ENCODE peak calls at places on chromosomes 16 and 17, in eight cellular contexts. One of them, this sample, is unnamed. For H3K4me1, the result is how much of the 10 kb centered on the place peaks cover.

GRCh38 chr16:15450624-15451023 is 16.2 kb downstream of the BMERB1 start:
- DNase-seq in A549: no peak
- DNase-seq in fibroblast of lung: no peak
- DNase-seq in effector memory CD4-positive, alpha-beta T cell: no peak
- DNase-seq in neural progenitor cell: no peak
- DNase-seq in ovary: no peak
- DNase-seq in keratinocyte: no peak
- DNase-seq in cardiac muscle cell: no peak
- DNase-seq in this sample: no peak

GRCh38 chr16:75207831-75208230 is 870 bp upstream of the CTRB2 start:
- DNase-seq in A549: no peak
- DNase-seq in fibroblast of lung: no peak
- DNase-seq in effector memory CD4-positive, alpha-beta T cell: no peak
- DNase-seq in neural progenitor cell: no peak
- DNase-seq in ovary: no peak
- DNase-seq in keratinocyte: no peak
- DNase-seq in cardiac muscle cell: no peak
- DNase-seq in this sample: no peak

GRCh38 chr16:74673876-74674275 is 7.2 kb upstream of the RFWD3 start:
- DNase-seq in A549: no peak
- DNase-seq in fibroblast of lung: no peak
- DNase-seq in effector memory CD4-positive, alpha-beta T cell: no peak
- DNase-seq in neural progenitor cell: no peak
- DNase-seq in ovary: no peak
- DNase-seq in keratinocyte: no peak
- DNase-seq in cardiac muscle cell: no peak
- DNase-seq in this sample: no peak

GRCh38 chr17:37519241-37519985 is 29.7 kb downstream of the DUSP14 start:
- DNase-seq in A549: no peak
- DNase-seq in fibroblast of lung: no peak
- DNase-seq in effector memory CD4-positive, alpha-beta T cell: no peak
- DNase-seq in neural progenitor cell: no peak
- DNase-seq in ovary: no peak
- DNase-seq in keratinocyte: no peak
- DNase-seq in cardiac muscle cell: no peak
- DNase-seq in this sample: no peak

GRCh38 chr16:76955629-76956028 is 235.4 kb upstream of the MON1B start:
- DNase-seq in A549: no peak
- DNase-seq in fibroblast of lung: peak
- DNase-seq in effector memory CD4-positive, alpha-beta T cell: no peak
- DNase-seq in neural progenitor cell: no peak
- DNase-seq in ovary: no peak
- DNase-seq in keratinocyte: no peak
- DNase-seq in cardiac muscle cell: no peak
- DNase-seq in this sample: no peak

GRCh38 chr16:53549970-53550406 is 47.0 kb upstream of the AKTIP start:
- DNase-seq in A549: peak
- DNase-seq in fibroblast of lung: peak
- DNase-seq in effector memory CD4-positive, alpha-beta T cell: peak
- DNase-seq in neural progenitor cell: peak
- DNase-seq in ovary: peak
- DNase-seq in keratinocyte: no peak
- DNase-seq in cardiac muscle cell: peak
- DNase-seq in this sample: peak

GRCh38 chr16:85541619-85542547 is 71.2 kb upstream of the GSE1 start:
- DNase-seq in A549: no peak
- DNase-seq in fibroblast of lung: no peak
- DNase-seq in effector memory CD4-positive, alpha-beta T cell: no peak
- DNase-seq in neural progenitor cell: no peak
- DNase-seq in ovary: no peak
- DNase-seq in keratinocyte: no peak
- DNase-seq in cardiac muscle cell: no peak
- DNase-seq in this sample: no peak

GRCh38 chr17:15121426-15121825 is 143.7 kb downstream of the PMP22 start:
- DNase-seq in A549: no peak
- DNase-seq in fibroblast of lung: peak
- DNase-seq in effector memory CD4-positive, alpha-beta T cell: no peak
- DNase-seq in neural progenitor cell: no peak
- DNase-seq in ovary: no peak
- DNase-seq in keratinocyte: no peak
- DNase-seq in cardiac muscle cell: no peak
- DNase-seq in this sample: no peak

DNA sequence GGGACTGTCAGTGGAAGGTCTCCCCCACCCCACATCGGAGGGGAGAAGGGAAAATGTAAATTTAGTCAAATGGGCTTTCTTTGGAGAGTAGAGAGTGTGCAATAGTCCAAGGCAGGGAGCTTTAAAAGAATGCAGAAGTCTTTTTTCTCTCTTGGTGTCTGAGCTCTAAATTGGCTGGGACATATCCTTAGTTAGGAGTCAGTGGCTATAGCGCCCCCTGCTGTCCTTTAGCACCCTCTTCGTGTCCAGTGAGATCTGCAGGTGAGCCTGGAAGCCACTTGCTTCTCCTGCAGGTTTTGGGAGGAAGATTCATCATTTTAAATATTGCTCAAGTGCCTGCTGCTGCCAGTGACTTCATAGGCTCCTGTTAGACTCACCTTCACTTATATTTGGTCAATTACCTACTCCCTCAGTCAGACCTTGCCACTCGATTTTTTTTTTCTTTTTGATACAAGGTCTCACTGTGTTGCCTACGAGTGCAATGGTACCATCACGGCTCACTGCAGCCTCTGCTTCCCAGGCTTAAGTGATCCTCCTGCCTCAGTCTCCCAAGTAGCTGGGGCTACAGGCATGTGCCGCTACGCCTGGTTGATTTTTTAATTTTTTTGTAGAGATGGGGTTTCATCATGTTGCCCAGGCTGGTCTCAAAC is 174.8 kb downstream of the PRKCB start:
- DNase-seq in A549: peak
- DNase-seq in fibroblast of lung: peak
- DNase-seq in effector memory CD4-positive, alpha-beta T cell: peak
- DNase-seq in neural progenitor cell: peak
- DNase-seq in ovary: peak
- DNase-seq in keratinocyte: peak
- DNase-seq in cardiac muscle cell: peak
- DNase-seq in this sample: peak
- H3K4me1 ChIP-seq in A549: under half
- H3K4me1 ChIP-seq in fibroblast of lung: under half
- H3K4me1 ChIP-seq in effector memory CD4-positive, alpha-beta T cell: under half
- H3K4me1 ChIP-seq in neural progenitor cell: under half
- H3K4me1 ChIP-seq in ovary: under half
- H3K4me1 ChIP-seq in keratinocyte: under half
- H3K4me1 ChIP-seq in cardiac muscle cell: under half
- H3K4me1 ChIP-seq in this sample: under half

DNA sequence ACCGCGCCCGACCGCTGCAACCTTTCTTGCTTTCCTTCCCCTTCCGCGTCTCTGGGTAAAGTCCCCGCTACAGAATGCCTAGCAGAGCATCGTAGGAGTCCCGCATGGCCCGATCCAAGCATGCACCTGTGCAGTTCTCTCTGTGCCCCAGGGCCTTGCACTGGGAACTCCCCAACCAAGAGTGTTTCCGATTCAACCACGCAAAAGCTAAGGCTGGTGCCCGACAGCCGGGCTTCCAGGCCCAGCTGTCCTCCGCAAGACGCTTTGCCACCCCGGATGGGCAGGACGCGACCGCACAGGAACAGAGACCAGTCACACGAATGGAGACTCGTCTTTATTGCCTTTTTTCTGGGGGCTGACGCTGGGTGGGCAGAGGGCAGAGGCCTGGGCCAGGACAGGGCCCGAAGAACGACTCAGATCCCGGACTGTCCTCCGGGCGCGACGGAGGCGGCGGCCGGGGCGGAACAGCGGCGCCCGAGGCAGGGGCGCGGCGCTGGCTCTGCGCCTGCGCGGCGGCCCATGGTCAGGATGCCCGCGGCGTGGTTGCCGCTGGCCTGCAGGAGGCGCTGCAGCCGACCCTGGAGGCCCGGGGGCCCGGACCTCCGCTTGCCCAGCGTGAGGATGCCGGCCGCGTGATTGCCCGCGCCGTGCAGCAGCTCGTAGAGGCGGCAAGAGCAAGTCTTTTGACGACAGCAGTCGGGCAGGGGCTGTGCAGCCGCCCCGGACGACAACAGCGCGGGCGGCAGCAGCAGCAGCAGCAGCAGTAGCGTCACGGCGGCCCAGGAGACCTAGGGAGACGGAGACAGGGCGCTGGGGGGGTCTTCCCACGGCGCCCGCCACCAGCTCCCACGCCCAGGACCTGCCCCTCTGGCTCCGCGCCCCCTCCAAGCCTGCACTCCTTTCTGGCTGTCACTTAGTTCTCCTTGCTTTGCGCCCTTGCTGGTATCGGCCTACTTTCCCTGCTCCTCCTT is 1.2 kb downstream of the HCRT start:
- DNase-seq in A549: peak
- DNase-seq in fibroblast of lung: peak
- DNase-seq in effector memory CD4-positive, alpha-beta T cell: peak
- DNase-seq in neural progenitor cell: peak
- DNase-seq in ovary: peak
- DNase-seq in keratinocyte: no peak
- DNase-seq in cardiac muscle cell: peak
- DNase-seq in this sample: peak
- H3K4me3 ChIP-seq in A549: peak
- H3K4me3 ChIP-seq in fibroblast of lung: peak
- H3K4me3 ChIP-seq in effector memory CD4-positive, alpha-beta T cell: peak
- H3K4me3 ChIP-seq in neural progenitor cell: peak
- H3K4me3 ChIP-seq in ovary: peak
- H3K4me3 ChIP-seq in keratinocyte: peak
- H3K4me3 ChIP-seq in cardiac muscle cell: peak
- H3K4me3 ChIP-seq in this sample: peak

GRCh38 chr17:49762148-49762941 is 1.6 kb downstream of the FAM117A start:
- DNase-seq in A549: no peak
- DNase-seq in fibroblast of lung: no peak
- DNase-seq in effector memory CD4-positive, alpha-beta T cell: no peak
- DNase-seq in neural progenitor cell: no peak
- DNase-seq in ovary: no peak
- DNase-seq in keratinocyte: no peak
- DNase-seq in cardiac muscle cell: no peak
- DNase-seq in this sample: no peak

GRCh38 chr17:49764559-49765180 is 739 bp upstream of the FAM117A start:
- DNase-seq in A549: no peak
- DNase-seq in fibroblast of lung: no peak
- DNase-seq in effector memory CD4-positive, alpha-beta T cell: no peak
- DNase-seq in neural progenitor cell: no peak
- DNase-seq in ovary: no peak
- DNase-seq in keratinocyte: no peak
- DNase-seq in cardiac muscle cell: no peak
- DNase-seq in this sample: no peak

GRCh38 chr17:49766918-49767530 is 3.1 kb upstream of the FAM117A start:
- DNase-seq in A549: no peak
- DNase-seq in fibroblast of lung: no peak
- DNase-seq in effector memory CD4-positive, alpha-beta T cell: no peak
- DNase-seq in neural progenitor cell: no peak
- DNase-seq in ovary: no peak
- DNase-seq in keratinocyte: no peak
- DNase-seq in cardiac muscle cell: no peak
- DNase-seq in this sample: no peak

GRCh38 chr17:49760909-49761558 is 2.9 kb downstream of the FAM117A start:
- DNase-seq in A549: no peak
- DNase-seq in fibroblast of lung: no peak
- DNase-seq in effector memory CD4-positive, alpha-beta T cell: no peak
- DNase-seq in neural progenitor cell: no peak
- DNase-seq in ovary: no peak
- DNase-seq in keratinocyte: no peak
- DNase-seq in cardiac muscle cell: no peak
- DNase-seq in this sample: no peak

DNA sequence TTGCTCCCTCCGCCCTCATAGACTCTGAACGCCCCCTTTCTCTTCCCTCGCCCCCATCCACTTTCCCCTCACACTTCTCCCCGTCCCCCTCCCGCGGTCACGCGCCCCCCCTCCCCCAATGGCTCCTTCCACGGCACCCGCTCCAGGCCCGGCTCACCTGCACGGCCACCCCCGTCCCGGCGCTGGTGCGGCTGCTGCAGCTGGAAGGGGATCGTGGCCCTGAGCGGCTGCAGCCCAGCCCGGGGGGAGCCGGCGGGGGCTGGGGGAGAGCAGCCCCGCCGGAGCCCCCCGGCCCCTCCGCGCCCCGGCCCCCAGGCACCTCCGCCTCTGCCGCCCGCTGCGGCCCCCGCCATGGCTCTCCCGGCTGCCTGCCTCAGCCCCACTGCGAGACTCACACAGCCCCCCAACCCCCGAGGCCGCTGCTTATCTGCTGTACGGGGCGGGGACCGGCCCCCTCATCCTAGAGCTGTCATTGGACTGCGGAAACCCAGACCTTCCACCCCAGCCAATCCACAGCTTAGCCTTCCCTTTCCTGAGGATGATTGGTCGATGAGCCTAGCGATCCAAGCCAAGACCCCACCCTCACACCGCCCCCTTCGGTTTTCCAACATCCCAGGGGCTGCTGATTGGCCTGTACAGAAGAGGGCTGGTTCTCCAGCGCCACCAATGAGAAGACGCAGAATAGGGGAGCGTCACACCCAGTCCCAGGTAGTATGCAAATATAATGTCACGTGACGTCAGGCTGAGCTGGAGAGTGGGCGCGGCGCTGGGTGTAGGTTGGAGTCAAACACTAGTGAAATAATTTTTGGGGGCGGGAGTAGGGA is at the start of gene FAM117A:
- DNase-seq in A549: peak
- DNase-seq in fibroblast of lung: peak
- DNase-seq in effector memory CD4-positive, alpha-beta T cell: peak
- DNase-seq in neural progenitor cell: peak
- DNase-seq in ovary: peak
- DNase-seq in keratinocyte: peak
- DNase-seq in cardiac muscle cell: peak
- DNase-seq in this sample: peak
- H3K4me1 ChIP-seq in A549: under half
- H3K4me1 ChIP-seq in fibroblast of lung: under half
- H3K4me1 ChIP-seq in effector memory CD4-positive, alpha-beta T cell: under half
- H3K4me1 ChIP-seq in neural progenitor cell: under half
- H3K4me1 ChIP-seq in ovary: under half
- H3K4me1 ChIP-seq in keratinocyte: under half
- H3K4me1 ChIP-seq in cardiac muscle cell: under half
- H3K4me1 ChIP-seq in this sample: under half

GRCh38 chr17:75950421-75950820 is 9.6 kb upstream of the FBF1 start:
- DNase-seq in A549: no peak
- DNase-seq in fibroblast of lung: no peak
- DNase-seq in effector memory CD4-positive, alpha-beta T cell: no peak
- DNase-seq in neural progenitor cell: no peak
- DNase-seq in ovary: no peak
- DNase-seq in keratinocyte: no peak
- DNase-seq in cardiac muscle cell: no peak
- DNase-seq in this sample: no peak
- H3K4me3 ChIP-seq in A549: no peak
- H3K4me3 ChIP-seq in fibroblast of lung: no peak
- H3K4me3 ChIP-seq in effector memory CD4-positive, alpha-beta T cell: no peak
- H3K4me3 ChIP-seq in neural progenitor cell: no peak
- H3K4me3 ChIP-seq in ovary: no peak
- H3K4me3 ChIP-seq in keratinocyte: no peak
- H3K4me3 ChIP-seq in cardiac muscle cell: no peak
- H3K4me3 ChIP-seq in this sample: no peak